ENCODE peak calls at places on chromosomes 13 and 19, in seven cellular contexts. T is endothelial cell of umbilical vein; W is GM03348; G is NCI-H748 treated with DMSO at 0.1 percent for 48 hours; P is activated CD8-positive, alpha-beta T cell treated with anti-CD3 and anti-CD28 coated beads for 36 hours; O is DMS79; B is T-helper 17 cell. X is an unnamed sample.

GRCh38 chr19:13212759-13213330 is 62.6 kb downstream of the IER2 start:
- DNase-seq in T (peak; percentile 39), B (peak; percentile 53), W (peak; percentile 63), O (no peak), G (no peak), P (peak; percentile 86), X (peak; percentile 41)

GRCh38 chr13:103067751-103068563 is 1.7 kb upstream of the SLC10A2 start:
- DNase-seq in T (no peak), W (no peak), G (peak; percentile 13), B (no peak), P (no peak), O (no peak), X (no peak)

GRCh38 chr19:27733551-27734266 is 1479.2 kb downstream of the UQCRFS1 start:
- DNase-seq in W (no peak), T (no peak), O (no peak), P (no peak), B (no peak), G (no peak), X (no peak)

GRCh38 chr13:96091164-96091931 is 1.4 kb downstream of the HS6ST3 start:
- DNase-seq in B (no peak), G (no peak), T (peak; percentile 12), P (no peak), O (peak; percentile 10), W (peak; percentile 10), X (no peak)

GRCh38 chr19:19224852-19225494 is 13.2 kb downstream of the NCAN start:
- DNase-seq in G (peak; percentile 62), T (peak; percentile 35), W (peak; percentile 78), P (peak; percentile 85), O (no peak), B (peak; percentile 65), X (peak; percentile 47)

GRCh38 chr13:53460776-53461175 is 432.2 kb downstream of the OLFM4 start:
- DNase-seq in G (no peak), P (no peak), T (no peak), W (no peak), O (no peak), B (no peak), X (no peak)

GRCh38 chr13:29270536-29271045 is 324.9 kb downstream of the SLC7A1 start:
- DNase-seq in B (no peak), P (no peak), G (no peak), O (peak; percentile 0), W (no peak), T (no peak), X (no peak)

GRCh38 chr13:51832471-51833152 is 12.4 kb downstream of the TMEM272 start:
- DNase-seq in T (peak; percentile 24), O (no peak), P (peak; percentile 73), G (no peak), W (peak; percentile 65), B (no peak), X (peak; percentile 35)

GRCh38 chr13:75550159-75550567 is 572 bp downstream of the UCHL3 start:
- DNase-seq in G (peak; percentile 39), T (peak; percentile 67), W (peak; percentile 73), B (no peak), P (peak; percentile 59), O (no peak), X (peak; percentile 62)

GRCh38 chr19:19554074-19555023 is 16.3 kb downstream of the CILP2 start:
- DNase-seq in O (no peak), P (peak; percentile 76), W (peak; percentile 89), B (peak; percentile 48), G (peak; percentile 8), T (no peak), X (peak; percentile 40)

GRCh38 chr13:107238262-107238661 is 670.3 kb upstream of the ARGLU1 start:
- DNase-seq in G (no peak), T (no peak), P (no peak), B (no peak), O (no peak), W (no peak), X (no peak)

GRCh38 chr19:15114153-15114540 is 6.9 kb downstream of the SYDE1 start:
- DNase-seq in O (no peak), P (no peak), T (no peak), G (no peak), B (no peak), W (peak; percentile 67), X (peak; percentile 47)

GRCh38 chr19:42271861-42272534 is 2.9 kb downstream of the CIC start:
- DNase-seq in G (no peak), B (no peak), W (no peak), O (no peak), P (no peak), T (no peak), X (no peak)

GRCh38 chr13:104004572-104004971 is 938.4 kb upstream of the SLC10A2 start:
- DNase-seq in B (no peak), P (no peak), O (no peak), T (no peak), G (no peak), W (no peak), X (no peak)

GRCh38 chr19:2494084-2494446 is 18.1 kb downstream of the GADD45B start:
- DNase-seq in G (no peak), W (peak; percentile 78), B (no peak), O (no peak), T (no peak), P (no peak), X (peak; percentile 89)

GRCh38 chr13:52832268-52832667 is 16.2 kb downstream of the PCDH8 start:
- DNase-seq in W (no peak), B (no peak), P (no peak), O (no peak), T (no peak), G (peak; percentile 94), X (no peak)

GRCh38 chr19:47637550-47637949 is 28.6 kb downstream of the BICRA start:
- DNase-seq in B (no peak), G (no peak), P (no peak), W (peak; percentile 41), T (no peak), O (no peak), X (peak; percentile 85)

GRCh38 chr13:30713133-30713532 is 22.2 kb upstream of the ALOX5AP start:
- DNase-seq in B (no peak), P (no peak), T (peak; percentile 29), O (no peak), W (no peak), G (no peak), X (peak; percentile 38)

GRCh38 chr19:13639342-13639929 is 124.9 kb upstream of the MRI1 start:
- DNase-seq in O (no peak), W (no peak), B (no peak), T (no peak), G (no peak), P (no peak), X (no peak)

X was measured in AG10803.